ENCODE peak calls at places on chromosomes 6 and 20, in nine cellular contexts. M is tibial nerve, D is ovary, A is A549, S is stomach, H is SK-N-SH, K is suprapubic skin, Z is HepG2, B is transverse colon. V is an unnamed sample.

GRCh38 chr20:4153251-4153650 is 137.9 kb upstream of the RNF24 start:
- DNase-seq in B (peak; percentile 32), A (no peak), D (no peak), M (no peak), K (no peak), S (peak; percentile 80), Z (no peak), H (no peak), V (no peak)

GRCh38 chr20:63273635-63274380 is 1.2 kb downstream of the ARFGAP1 start:
- DNase-seq in H (no peak), M (no peak), S (no peak), A (peak; percentile 62), B (no peak), Z (peak; percentile 82), K (no peak), D (no peak), V (peak; percentile 42)

GRCh38 chr6:118333772-118334171 is 214.3 kb upstream of the PLN start:
- DNase-seq in D (no peak), S (no peak), H (no peak), B (no peak), M (no peak), K (no peak), A (no peak), Z (no peak), V (no peak)

GRCh38 chr6:77778527-77778926 is 125.7 kb downstream of the MEI4 start:
- DNase-seq in Z (no peak), S (no peak), K (peak; percentile 31), D (no peak), M (no peak), A (no peak), H (no peak), B (no peak), V (no peak)

GRCh38 chr20:32971703-32972161 is 32.5 kb downstream of the SUN5 start:
- DNase-seq in K (peak; percentile 24), Z (no peak), M (no peak), D (no peak), H (no peak), S (no peak), A (no peak), B (no peak), V (no peak)

GRCh38 chr6:75372884-75373283 is 88.3 kb upstream of the TMEM30A start:
- DNase-seq in Z (no peak), M (no peak), A (no peak), B (no peak), S (no peak), K (no peak), D (no peak), H (no peak), V (no peak)

GRCh38 chr6:163866192-163866591 is 451.7 kb downstream of the QKI start:
- DNase-seq in D (no peak), M (no peak), H (no peak), B (no peak), S (no peak), Z (no peak), A (no peak), K (no peak), V (peak; percentile 11)

GRCh38 chr6:79984261-79984660 is 20.2 kb upstream of the TTK start:
- DNase-seq in H (no peak), Z (peak; percentile 14), K (no peak), M (no peak), B (peak; percentile 11), S (no peak), D (no peak), A (no peak), V (no peak)

GRCh38 chr6:136087986-136088385 is 162.1 kb downstream of the MTFR2 start:
- DNase-seq in M (no peak), Z (no peak), S (no peak), D (no peak), H (no peak), A (no peak), B (no peak), K (no peak), V (no peak)

GRCh38 chr6:21679761-21680265 is 86.3 kb downstream of the SOX4 start:
- DNase-seq in Z (no peak), S (no peak), K (no peak), M (no peak), H (no peak), D (no peak), A (peak; percentile 16), B (no peak), V (no peak)

GRCh38 chr20:8291873-8292272 is 159.8 kb downstream of the PLCB1 start:
- DNase-seq in H (no peak), K (no peak), M (no peak), B (no peak), A (no peak), Z (no peak), D (no peak), S (no peak), V (no peak)

GRCh38 chr6:57262491-57262890 is 40.4 kb upstream of the RAB23 start:
- DNase-seq in S (peak; percentile 36), Z (no peak), B (peak; percentile 53), M (peak; percentile 64), H (no peak), A (no peak), K (peak; percentile 85), D (no peak), V (no peak)

GRCh38 chr20:49347156-49347555 is 69.3 kb upstream of the ZNFX1 start:
- DNase-seq in B (no peak), K (no peak), Z (no peak), H (no peak), S (no peak), M (no peak), A (no peak), D (no peak), V (no peak)

GRCh38 chr6:130843575-130844320 is 16.5 kb downstream of the SMLR1 start:
- DNase-seq in K (no peak), D (no peak), S (no peak), A (peak; percentile 4), Z (peak; percentile 74), H (peak; percentile 17), M (no peak), B (no peak), V (no peak)
- TF ChIP-seq EP300 in K (no peak), D (no peak), S (no peak), A (no peak), Z (no peak), H (no peak), M (no peak), B (no peak), V (no peak)

GRCh38 chr6:115545410-115545986 is 515.2 kb downstream of the FRK start:
- DNase-seq in K (peak; percentile 61), B (no peak), M (no peak), A (peak; percentile 1), S (no peak), D (no peak), Z (peak; percentile 22), H (no peak), V (no peak)
- TF ChIP-seq EP300 in K (no peak), B (no peak), M (no peak), A (no peak), S (no peak), D (no peak), Z (peak; percentile 33), H (no peak), V (no peak)

DNA sequence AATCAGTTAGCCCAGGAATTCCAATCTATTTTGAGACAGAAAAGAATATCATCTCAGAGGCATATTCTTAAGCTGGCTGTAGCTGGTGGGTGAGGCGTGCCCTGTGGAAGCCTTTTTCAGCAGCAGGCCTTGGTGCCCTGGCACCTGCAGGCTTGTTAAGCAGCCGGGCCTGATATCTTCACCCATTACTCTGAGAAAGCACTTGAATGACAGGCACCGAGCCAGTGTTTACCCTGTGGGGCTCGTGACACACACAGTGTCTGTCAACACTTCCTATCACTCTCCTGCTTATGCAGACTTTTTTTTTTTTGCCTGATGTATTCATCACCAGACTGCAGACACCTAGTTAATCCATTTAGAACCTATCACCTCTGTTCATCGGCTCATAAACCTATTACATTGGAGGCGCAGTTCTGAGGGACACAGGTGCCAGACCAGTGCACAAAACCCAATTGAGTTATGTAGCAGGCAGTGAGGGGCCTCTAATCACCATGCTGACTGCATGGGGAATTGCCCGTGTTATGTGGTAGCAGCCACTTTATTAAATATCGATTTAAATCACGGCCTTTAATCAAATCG is 962.7 kb upstream of the SLC35B3 start:
- DNase-seq in A (no peak), M (no peak), S (peak; percentile 85), B (peak; percentile 11), K (no peak), Z (no peak), D (no peak), H (peak; percentile 2), V (no peak)
- TF ChIP-seq EP300 in A (no peak), M (no peak), S (no peak), B (no peak), K (no peak), Z (no peak), D (no peak), H (no peak), V (no peak)

DNA sequence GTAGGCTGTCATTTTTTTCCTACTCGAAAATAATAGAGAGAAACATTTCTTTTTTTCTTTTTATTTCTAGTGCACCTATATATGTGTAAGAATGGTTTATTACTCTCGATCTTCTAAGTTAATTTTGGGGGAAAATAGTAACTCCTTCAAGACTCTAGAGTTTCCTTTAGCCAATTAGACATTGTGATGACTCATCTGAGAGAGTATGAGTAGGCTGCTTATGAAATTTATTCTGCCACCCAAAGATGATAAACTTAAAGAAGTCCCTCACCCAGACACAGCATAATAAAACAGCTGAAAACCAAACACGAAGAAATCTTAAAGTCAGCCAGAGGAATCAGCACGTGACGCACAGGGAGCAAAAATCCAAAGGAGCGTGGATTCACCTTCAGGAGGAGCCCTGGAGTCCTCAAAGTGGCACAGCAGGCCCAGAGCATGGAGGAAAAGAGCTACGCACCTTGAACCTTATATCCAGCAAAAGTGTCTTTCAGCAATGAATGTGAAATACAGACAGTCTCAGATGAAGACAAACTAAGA is 81.9 kb downstream of the ERMARD start:
- DNase-seq in K (no peak), D (no peak), Z (no peak), H (no peak), M (no peak), A (no peak), S (no peak), B (no peak), V (no peak)
- TF ChIP-seq EP300 in K (no peak), D (no peak), Z (no peak), H (no peak), M (no peak), A (no peak), S (no peak), B (no peak), V (no peak)